ENCODE peak calls at places on chromosomes 11 and 22, in five cellular contexts. One of them, this sample, is unnamed.

GRCh38 chr11:2975594-2975993 is 16.5 kb downstream of the NAP1L4 start:
- DNase-seq in activated CD8-positive, alpha-beta memory T cell treated with anti-CD3 and anti-CD28 coated beads for 4 hours: no peak
- DNase-seq in stromal cell of bone marrow: no peak
- DNase-seq in skeletal muscle cell: no peak
- DNase-seq in ELR: peak
- DNase-seq in this sample: peak

GRCh38 chr11:17979770-17980371 is 33.0 kb downstream of the SERGEF start:
- DNase-seq in ELR: peak
- DNase-seq in stromal cell of bone marrow: no peak
- DNase-seq in skeletal muscle cell: no peak
- DNase-seq in activated CD8-positive, alpha-beta memory T cell treated with anti-CD3 and anti-CD28 coated beads for 4 hours: no peak
- DNase-seq in this sample: no peak

GRCh38 chr11:63274776-63275175 is 31.4 kb upstream of the SLC22A25 start:
- DNase-seq in ELR: peak
- DNase-seq in stromal cell of bone marrow: no peak
- DNase-seq in skeletal muscle cell: no peak
- DNase-seq in activated CD8-positive, alpha-beta memory T cell treated with anti-CD3 and anti-CD28 coated beads for 4 hours: no peak
- DNase-seq in this sample: no peak

GRCh38 chr22:50267591-50268390 is 2.4 kb downstream of the MAPK11 start:
- DNase-seq in activated CD8-positive, alpha-beta memory T cell treated with anti-CD3 and anti-CD28 coated beads for 4 hours: no peak
- DNase-seq in stromal cell of bone marrow: no peak
- DNase-seq in skeletal muscle cell: no peak
- DNase-seq in ELR: peak
- DNase-seq in this sample: no peak

GRCh38 chr22:25362883-25363240 is 143.4 kb downstream of the CRYBB2 start:
- DNase-seq in skeletal muscle cell: no peak
- DNase-seq in ELR: no peak
- DNase-seq in stromal cell of bone marrow: no peak
- DNase-seq in activated CD8-positive, alpha-beta memory T cell treated with anti-CD3 and anti-CD28 coated beads for 4 hours: no peak
- DNase-seq in this sample: no peak

GRCh38 chr11:9606799-9607510 is 33.5 kb downstream of the WEE1 start:
- DNase-seq in activated CD8-positive, alpha-beta memory T cell treated with anti-CD3 and anti-CD28 coated beads for 4 hours: no peak
- DNase-seq in ELR: no peak
- DNase-seq in skeletal muscle cell: no peak
- DNase-seq in stromal cell of bone marrow: no peak
- DNase-seq in this sample: no peak

GRCh38 chr11:9972917-9973504 is 309.1 kb downstream of the SWAP70 start:
- DNase-seq in activated CD8-positive, alpha-beta memory T cell treated with anti-CD3 and anti-CD28 coated beads for 4 hours: no peak
- DNase-seq in stromal cell of bone marrow: peak
- DNase-seq in ELR: peak
- DNase-seq in skeletal muscle cell: no peak
- DNase-seq in this sample: peak

GRCh38 chr22:43432883-43433415 is 21.1 kb downstream of the MPPED1 start:
- DNase-seq in skeletal muscle cell: no peak
- DNase-seq in activated CD8-positive, alpha-beta memory T cell treated with anti-CD3 and anti-CD28 coated beads for 4 hours: no peak
- DNase-seq in stromal cell of bone marrow: no peak
- DNase-seq in ELR: no peak
- DNase-seq in this sample: no peak

GRCh38 chr11:67082071-67082791 is 25.6 kb downstream of the RHOD start:
- DNase-seq in stromal cell of bone marrow: no peak
- DNase-seq in activated CD8-positive, alpha-beta memory T cell treated with anti-CD3 and anti-CD28 coated beads for 4 hours: no peak
- DNase-seq in skeletal muscle cell: no peak
- DNase-seq in ELR: peak
- DNase-seq in this sample: no peak

GRCh38 chr11:91104237-91104636 is 881.4 kb upstream of the CHORDC1 start:
- DNase-seq in skeletal muscle cell: peak
- DNase-seq in ELR: peak
- DNase-seq in stromal cell of bone marrow: peak
- DNase-seq in activated CD8-positive, alpha-beta memory T cell treated with anti-CD3 and anti-CD28 coated beads for 4 hours: no peak
- DNase-seq in this sample: peak

GRCh38 chr11:86617502-86617901 is 54.9 kb downstream of the ME3 start:
- DNase-seq in activated CD8-positive, alpha-beta memory T cell treated with anti-CD3 and anti-CD28 coated beads for 4 hours: no peak
- DNase-seq in stromal cell of bone marrow: peak
- DNase-seq in ELR: no peak
- DNase-seq in skeletal muscle cell: no peak
- DNase-seq in this sample: peak

GRCh38 chr11:62146476-62147200 is 22.8 kb downstream of the INCENP start:
- DNase-seq in stromal cell of bone marrow: no peak
- DNase-seq in activated CD8-positive, alpha-beta memory T cell treated with anti-CD3 and anti-CD28 coated beads for 4 hours: no peak
- DNase-seq in ELR: no peak
- DNase-seq in skeletal muscle cell: no peak
- DNase-seq in this sample: no peak

GRCh38 chr11:108788565-108789199 is 123.8 kb downstream of the DDX10 start:
- DNase-seq in ELR: peak
- DNase-seq in skeletal muscle cell: no peak
- DNase-seq in activated CD8-positive, alpha-beta memory T cell treated with anti-CD3 and anti-CD28 coated beads for 4 hours: no peak
- DNase-seq in stromal cell of bone marrow: peak
- DNase-seq in this sample: peak

GRCh38 chr11:14262271-14262846 is 96.6 kb downstream of the RRAS2 start:
- DNase-seq in skeletal muscle cell: no peak
- DNase-seq in stromal cell of bone marrow: no peak
- DNase-seq in activated CD8-positive, alpha-beta memory T cell treated with anti-CD3 and anti-CD28 coated beads for 4 hours: no peak
- DNase-seq in ELR: no peak
- DNase-seq in this sample: no peak

This sample was measured in fibroblast of the conjunctiva.